ENCODE peak calls at places on chromosome 16, in eight cellular contexts. E is omental fat pad, X is Calu3, R is endothelial cell of umbilical vein, V is GM20000, N is colonic mucosa, S is thoracic aorta, C is Peyer's patch. M is an unnamed sample.

GRCh38 chr16:55373489-55373832 is 49.5 kb downstream of the IRX6 start:
- DNase-seq in E (no peak), X (no peak), R (no peak), V (no peak), N (no peak), S (no peak), C (no peak), M (no peak)

GRCh38 chr16:31201511-31202401 is 804 bp downstream of the PYCARD start:
- DNase-seq in E (no peak), X (peak), R (no peak), V (peak), N (peak), S (no peak), C (peak), M (no peak)

GRCh38 chr16:55643161-55643970 is 12.4 kb upstream of the SLC6A2 start:
- DNase-seq in E (no peak), X (no peak), R (peak), V (no peak), N (no peak), S (no peak), C (no peak), M (no peak)

GRCh38 chr16:65032397-65032796 is 89.5 kb downstream of the CDH11 start:
- DNase-seq in E (no peak), X (no peak), R (no peak), V (no peak), N (no peak), S (no peak), C (no peak), M (no peak)

GRCh38 chr16:27352026-27352425 is 38.3 kb downstream of the IL4R start:
- DNase-seq in E (no peak), X (no peak), R (no peak), V (no peak), N (no peak), S (no peak), C (no peak), M (no peak)

GRCh38 chr16:16073884-16074781 is 124.7 kb downstream of the ABCC1 start:
- DNase-seq in E (no peak), X (peak), R (no peak), V (no peak), N (no peak), S (no peak), C (no peak), M (no peak)

GRCh38 chr16:62036101-62036806 is at the start of gene CDH8:
- DNase-seq in E (no peak), X (no peak), R (no peak), V (no peak), N (no peak), S (no peak), C (no peak), M (no peak)

GRCh38 chr16:15643453-15644305 is 725 bp upstream of the MARF1 start:
- DNase-seq in E (no peak), X (peak), R (peak), V (no peak), N (peak), S (no peak), C (peak), M (peak)

GRCh38 chr16:67946966-67947558 is 3.1 kb upstream of the LCAT start:
- DNase-seq in E (no peak), X (no peak), R (no peak), V (no peak), N (no peak), S (no peak), C (no peak), M (no peak)

GRCh38 chr16:30626230-30626629 is 16.0 kb upstream of the ZNF689 start:
- DNase-seq in E (no peak), X (no peak), R (no peak), V (no peak), N (no peak), S (no peak), C (no peak), M (no peak)

GRCh38 chr16:76941091-76941490 is 249.9 kb upstream of the MON1B start:
- DNase-seq in E (no peak), X (no peak), R (no peak), V (no peak), N (no peak), S (no peak), C (no peak), M (no peak)

GRCh38 chr16:65068151-65068740 is 53.6 kb downstream of the CDH11 start:
- DNase-seq in E (no peak), X (no peak), R (no peak), V (no peak), N (no peak), S (no peak), C (no peak), M (no peak)

GRCh38 chr16:11251525-11252481 is 4.2 kb downstream of the SOCS1 start:
- DNase-seq in E (no peak), X (no peak), R (no peak), V (peak), N (no peak), S (no peak), C (peak), M (no peak)

GRCh38 chr16:21599994-21600773 is 807 bp downstream of the METTL9 start:
- DNase-seq in E (no peak), X (peak), R (peak), V (peak), N (peak), S (no peak), C (no peak), M (peak)

GRCh38 chr16:23408242-23409201 is 44.5 kb downstream of the COG7 start:
- DNase-seq in E (no peak), X (no peak), R (no peak), V (no peak), N (peak), S (no peak), C (peak), M (no peak)

GRCh38 chr16:81279375-81279774 is 35.4 kb upstream of the GAN start:
- DNase-seq in E (no peak), X (no peak), R (peak), V (no peak), N (no peak), S (no peak), C (no peak), M (no peak)

GRCh38 chr16:81469710-81470481 is 25.3 kb downstream of the CMIP start:
- DNase-seq in E (no peak), X (no peak), R (no peak), V (peak), N (no peak), S (no peak), C (peak), M (no peak)

GRCh38 chr16:31216552-31217530 is at the start of gene PYDC1:
- DNase-seq in E (no peak), X (no peak), R (no peak), V (peak), N (no peak), S (no peak), C (no peak), M (no peak)

GRCh38 chr16:72013389-72013788 is 4.8 kb downstream of the DHODH start:
- DNase-seq in E (peak), X (no peak), R (no peak), V (no peak), N (no peak), S (no peak), C (no peak), M (no peak)

GRCh38 chr16:72927199-72928088 is 120.5 kb downstream of the ZFHX3 start:
- DNase-seq in E (no peak), X (peak), R (no peak), V (no peak), N (no peak), S (no peak), C (no peak), M (no peak)

GRCh38 chr16:86083382-86084002 is 184.5 kb downstream of the IRF8 start:
- DNase-seq in E (no peak), X (no peak), R (no peak), V (no peak), N (no peak), S (no peak), C (peak), M (no peak)

GRCh38 chr16:13390093-13390985 is 488.9 kb downstream of the SHISA9 start:
- DNase-seq in E (no peak), X (no peak), R (no peak), V (peak), N (no peak), S (no peak), C (no peak), M (no peak)

GRCh38 chr16:89922884-89923639 is at the start of gene TUBB3:
- DNase-seq in E (no peak), X (peak), R (peak), V (peak), N (peak), S (no peak), C (no peak), M (peak)

GRCh38 chr16:66293207-66293735 is 73.2 kb upstream of the CDH5 start:
- DNase-seq in E (no peak), X (no peak), R (no peak), V (no peak), N (no peak), S (no peak), C (peak), M (no peak)

GRCh38 chr16:10966129-10966528 is 21.8 kb downstream of the CLEC16A start:
- DNase-seq in E (no peak), X (no peak), R (peak), V (no peak), N (no peak), S (no peak), C (no peak), M (no peak)

GRCh38 chr16:49338867-49339266 is 34.7 kb upstream of the C16orf78 start:
- DNase-seq in E (no peak), X (no peak), R (no peak), V (no peak), N (no peak), S (no peak), C (no peak), M (no peak)

GRCh38 chr16:67336646-67337045 is 10.0 kb downstream of the LRRC36 start:
- DNase-seq in E (no peak), X (no peak), R (no peak), V (no peak), N (no peak), S (no peak), C (no peak), M (no peak)

GRCh38 chr16:29665294-29666077 is 2.4 kb downstream of the SPN start:
- DNase-seq in E (no peak), X (no peak), R (no peak), V (no peak), N (no peak), S (no peak), C (no peak), M (no peak)

GRCh38 chr16:69143116-69143515 is 10.7 kb downstream of the UTP4 start:
- DNase-seq in E (no peak), X (no peak), R (no peak), V (no peak), N (peak), S (no peak), C (no peak), M (no peak)
- TF ChIP-seq CTCF in E (no peak), X (no peak), R (no peak), V (no peak), N (peak), S (no peak), C (no peak), M (no peak)

GRCh38 chr16:19114359-19115147 is 789 bp downstream of the ITPRIPL2 start:
- DNase-seq in E (peak), X (peak), R (peak), V (peak), N (peak), S (no peak), C (peak), M (peak)
- TF ChIP-seq CTCF in E (no peak), X (no peak), R (no peak), V (no peak), N (no peak), S (peak), C (no peak), M (peak)

DNA sequence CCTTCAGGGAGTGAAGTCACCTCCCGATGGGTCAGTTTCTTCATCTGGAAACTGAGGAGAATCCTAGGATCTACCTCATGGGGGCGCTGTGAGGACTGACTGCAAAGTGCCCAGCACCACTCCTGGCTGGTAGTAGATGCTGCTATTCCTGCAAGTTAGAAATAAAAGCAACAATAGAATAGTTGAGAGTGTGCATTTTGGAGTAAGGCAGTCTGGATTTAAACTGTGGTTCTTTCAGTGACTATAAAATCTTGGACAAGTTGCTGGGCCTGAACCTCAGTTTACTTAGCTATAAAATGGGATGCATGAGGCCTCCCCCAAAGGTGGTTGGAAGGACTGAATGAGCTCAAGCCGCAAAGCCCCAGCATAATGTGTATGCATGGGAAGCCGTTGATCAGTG is 70.6 kb downstream of the CYB5B start:
- DNase-seq in E (no peak), X (peak), R (peak), V (peak), N (peak), S (no peak), C (no peak), M (no peak)
- TF ChIP-seq CTCF in E (no peak), X (peak), R (peak), V (no peak), N (peak), S (no peak), C (no peak), M (peak)

DNA sequence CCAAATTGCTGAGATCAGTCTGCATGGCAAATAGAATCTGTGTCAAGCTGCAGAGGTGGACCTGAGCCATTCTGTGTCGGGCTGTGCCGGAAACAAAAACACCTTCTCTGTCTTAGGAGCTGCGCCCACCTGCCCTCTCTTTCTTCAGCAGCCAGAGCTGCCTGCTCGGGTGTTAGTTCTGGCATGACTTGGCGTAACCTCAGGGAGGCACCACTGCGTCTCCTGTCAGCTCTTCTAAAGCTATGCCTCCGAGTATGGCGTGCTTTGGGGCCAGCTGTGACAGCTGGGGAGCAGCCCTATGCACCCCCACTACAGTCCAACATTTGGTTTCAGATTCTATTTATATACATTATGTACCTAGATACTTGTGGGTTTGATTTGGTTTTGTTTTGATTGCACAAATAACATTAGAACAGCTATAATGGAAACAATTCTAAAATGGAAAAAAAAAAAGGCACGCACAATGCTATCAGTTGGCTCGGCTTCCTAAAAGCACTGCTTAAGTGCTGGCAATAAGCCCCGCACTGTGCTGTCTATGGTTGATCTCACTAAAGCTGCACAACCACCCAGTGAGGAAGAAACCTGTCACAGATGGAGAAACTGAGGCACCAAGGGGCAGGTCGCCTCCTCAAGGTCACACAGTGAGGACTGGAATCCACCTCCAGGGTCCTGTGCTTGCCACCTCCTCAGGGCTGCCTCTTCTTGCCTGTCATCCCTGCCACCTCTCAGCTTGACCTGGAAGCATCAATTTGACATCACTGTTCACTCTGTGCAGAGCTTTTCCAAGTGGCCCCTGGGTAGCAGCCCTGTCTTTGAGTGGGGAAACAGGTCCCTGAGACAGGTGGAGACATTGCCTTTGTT is 18.7 kb upstream of the ADGRG1 start:
- DNase-seq in E (no peak), X (no peak), R (peak), V (peak), N (peak), S (no peak), C (peak), M (peak)
- TF ChIP-seq CTCF in E (no peak), X (no peak), R (no peak), V (peak), N (no peak), S (no peak), C (no peak), M (no peak)

GRCh38 chr16:88576307-88576706 is 6.1 kb downstream of the ZC3H18 start:
- DNase-seq in E (no peak), X (no peak), R (no peak), V (no peak), N (no peak), S (no peak), C (no peak), M (no peak)

GRCh38 chr16:88578446-88579313 is 8.5 kb downstream of the ZC3H18 start:
- DNase-seq in E (no peak), X (no peak), R (no peak), V (no peak), N (no peak), S (no peak), C (no peak), M (no peak)

GRCh38 chr16:88580371-88580770 is 10.2 kb downstream of the ZC3H18 start:
- DNase-seq in E (no peak), X (no peak), R (no peak), V (no peak), N (no peak), S (no peak), C (no peak), M (no peak)

GRCh38 chr16:88575251-88575650 is 5.0 kb downstream of the ZC3H18 start:
- DNase-seq in E (no peak), X (no peak), R (no peak), V (no peak), N (no peak), S (no peak), C (no peak), M (no peak)

GRCh38 chr16:88577166-88577565 is 7.0 kb downstream of the ZC3H18 start:
- DNase-seq in E (no peak), X (no peak), R (no peak), V (no peak), N (no peak), S (no peak), C (no peak), M (no peak)
- TF ChIP-seq CTCF in E (no peak), X (no peak), R (no peak), V (no peak), N (no peak), S (no peak), C (no peak), M (no peak)

GRCh38 chr16:84950906-84951305 is 60.4 kb downstream of the ZDHHC7 start:
- DNase-seq in E (no peak), X (peak), R (no peak), V (no peak), N (no peak), S (no peak), C (no peak), M (no peak)
- TF ChIP-seq CTCF in E (no peak), X (peak), R (peak), V (peak), N (no peak), S (no peak), C (no peak), M (no peak)

GRCh38 chr16:53130193-53131049 is 75.6 kb downstream of the CHD9 start:
- DNase-seq in E (peak), X (peak), R (peak), V (peak), N (peak), S (peak), C (peak), M (peak)
- TF ChIP-seq CTCF in E (peak), X (peak), R (peak), V (peak), N (peak), S (peak), C (peak), M (no peak)

GRCh38 chr16:88681084-88681680 is 5.1 kb downstream of the SNAI3 start:
- DNase-seq in E (no peak), X (peak), R (no peak), V (peak), N (peak), S (no peak), C (peak), M (no peak)
- TF ChIP-seq CTCF in E (no peak), X (peak), R (peak), V (peak), N (peak), S (no peak), C (peak), M (no peak)

M was measured in adrenal gland.